ENCODE peak calls at places on chromosome 4, in five cellular contexts. V, F, P, D and W are unnamed samples. For H3K4me1, the result is how much of the 10 kb centered on the place peaks cover.

GRCh38 chr4:25031077-25031606 is 396 bp upstream of the LGI2 start:
- DNase-seq in P (peak), D (no peak), F (no peak), V (peak), W (no peak)

GRCh38 chr4:122673252-122673651 is 52.4 kb upstream of the IL21 start:
- DNase-seq in P (no peak), F (no peak), V (no peak), D (no peak), W (no peak)

GRCh38 chr4:88991746-88992145 is 65.2 kb downstream of the FAM13A start:
- DNase-seq in V (no peak), P (no peak), F (no peak), D (no peak), W (no peak)

GRCh38 chr4:13642576-13642975 is 15.1 kb upstream of the BOD1L1 start:
- DNase-seq in D (no peak), P (peak), F (no peak), V (no peak), W (no peak)

GRCh38 chr4:165060938-165061337 is 7.3 kb downstream of the TRIM75 start:
- DNase-seq in F (no peak), V (no peak), D (no peak), P (no peak), W (no peak)

GRCh38 chr4:6598127-6598526 is 23.1 kb downstream of the MAN2B2 start:
- DNase-seq in P (no peak), D (no peak), V (no peak), F (no peak), W (no peak)

GRCh38 chr4:112855058-112855457 is 194.4 kb upstream of the ANK2 start:
- DNase-seq in V (no peak), P (no peak), F (no peak), D (no peak), W (no peak)

GRCh38 chr4:1036976-1037810 is 25.8 kb downstream of the FGFRL1 start:
- DNase-seq in P (no peak), F (no peak), D (no peak), V (no peak), W (no peak)

GRCh38 chr4:150010525-150011126 is 67.6 kb upstream of the DCLK2 start:
- DNase-seq in V (peak), F (peak), D (peak), P (peak), W (no peak)

GRCh38 chr4:169282429-169283113 is 11.8 kb upstream of the SH3RF1 start:
- DNase-seq in V (no peak), F (no peak), P (no peak), D (no peak), W (no peak)

GRCh38 chr4:40183615-40184411 is 13.0 kb upstream of the RHOH start:
- DNase-seq in P (no peak), D (no peak), V (no peak), F (no peak), W (no peak)

GRCh38 chr4:40573593-40574311 is 55.9 kb downstream of the RBM47 start:
- DNase-seq in D (no peak), P (peak), V (no peak), F (peak), W (no peak)

GRCh38 chr4:185710487-185710995 is 101.5 kb downstream of the SORBS2 start:
- DNase-seq in F (no peak), D (no peak), P (no peak), V (no peak), W (no peak)

GRCh38 chr4:122205687-122206086 is 53.6 kb downstream of the BLTP1 start:
- DNase-seq in F (no peak), D (no peak), P (no peak), V (no peak), W (no peak)

GRCh38 chr4:12126476-12126875 is 697.8 kb upstream of the HS3ST1 start:
- DNase-seq in D (no peak), F (no peak), V (no peak), P (no peak), W (no peak)

GRCh38 chr4:22389240-22389871 is 126.5 kb downstream of the ADGRA3 start:
- DNase-seq in D (peak), P (no peak), F (no peak), V (peak), W (peak)

DNA sequence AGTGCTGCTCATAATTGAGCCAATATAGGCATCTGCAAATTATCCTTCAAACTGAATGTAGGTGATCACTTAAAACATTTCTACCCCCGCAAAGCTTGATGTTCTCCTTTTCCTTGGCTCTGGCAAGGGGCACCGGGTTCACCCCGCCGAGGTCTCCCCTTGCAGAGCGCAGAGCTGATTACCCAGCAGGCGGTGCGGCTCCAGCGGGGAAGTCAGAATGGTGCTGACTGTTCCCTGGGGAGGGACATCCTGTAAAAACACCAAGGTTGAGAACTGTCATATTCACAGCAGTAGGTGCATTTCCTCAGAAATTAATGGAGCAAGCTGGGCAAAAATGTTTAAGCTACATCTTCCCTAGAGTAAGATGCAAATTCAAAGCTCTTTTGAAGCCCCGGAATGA is 767.4 kb upstream of the TENM3 start:
- DNase-seq in D (no peak), V (no peak), F (no peak), P (no peak), W (no peak)
- H3K4me3 ChIP-seq in D (no peak), V (no peak), F (no peak), P (no peak), W (no peak)

GRCh38 chr4:37892641-37893040 is 1.8 kb downstream of the TBC1D1 start:
- DNase-seq in V (no peak), F (peak), P (peak), D (no peak), W (peak)
- H3K4me1 ChIP-seq in V (under half), F (under half), P (under half), D (under half), W (under half)

GRCh38 chr4:47926667-47927258 is 12.4 kb upstream of the NFXL1 start:
- DNase-seq in F (peak), D (no peak), P (peak), V (peak), W (no peak)
- H3K4me3 ChIP-seq in F (peak), D (no peak), P (no peak), V (no peak), W (peak)

DNA sequence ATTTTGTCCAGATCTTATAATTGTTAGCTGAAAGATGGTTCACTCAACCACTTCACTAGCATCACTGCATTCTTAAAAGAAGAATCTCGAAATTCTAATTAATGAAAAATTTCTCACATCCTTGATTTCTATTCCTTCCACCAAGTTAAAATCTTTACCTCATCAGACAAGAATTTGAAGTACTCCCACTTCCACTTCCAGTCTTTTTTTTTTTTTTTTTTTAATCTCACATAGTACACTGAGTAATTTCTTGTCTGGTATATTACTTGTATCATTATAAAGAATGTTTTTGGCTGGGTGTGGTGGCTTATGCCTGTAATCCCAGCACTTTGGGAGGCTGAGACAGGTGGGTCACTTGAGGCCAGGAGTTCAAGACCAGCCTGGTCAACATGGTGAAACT is 73.2 kb downstream of the FBXW7 start:
- DNase-seq in F (no peak), P (no peak), V (no peak), D (no peak), W (no peak)
- H3K4me1 ChIP-seq in F (under half), P (under half), V (under half), D (under half), W (under half)

DNA sequence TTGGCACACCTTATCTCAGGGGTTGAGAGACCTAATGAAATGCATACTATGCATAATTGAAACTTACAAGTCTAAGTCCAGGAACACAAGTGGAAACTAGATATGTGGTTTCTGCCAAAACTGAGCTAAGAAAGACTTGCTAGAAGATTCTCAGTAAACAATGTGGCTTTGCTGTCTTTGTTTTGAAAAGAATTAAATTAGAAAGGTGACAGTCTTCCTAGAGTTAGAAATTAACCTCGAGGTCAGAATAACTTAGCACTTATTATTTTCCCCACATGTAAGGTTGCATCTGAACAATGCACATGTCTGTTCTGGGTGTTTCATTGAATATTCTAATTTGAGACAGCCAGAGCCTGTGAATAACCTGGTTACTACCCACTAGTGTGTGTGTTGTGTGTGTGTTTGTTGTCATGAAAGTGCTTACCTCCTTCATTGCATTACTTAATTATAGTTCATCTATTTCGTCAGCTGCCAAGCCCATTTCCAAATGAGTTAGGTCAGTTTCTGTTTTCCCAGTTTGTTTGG is 1.5 kb downstream of the EREG start:
- DNase-seq in P (no peak), D (no peak), V (no peak), F (no peak), W (no peak)
- H3K4me3 ChIP-seq in P (no peak), D (no peak), V (no peak), F (peak), W (no peak)

DNA sequence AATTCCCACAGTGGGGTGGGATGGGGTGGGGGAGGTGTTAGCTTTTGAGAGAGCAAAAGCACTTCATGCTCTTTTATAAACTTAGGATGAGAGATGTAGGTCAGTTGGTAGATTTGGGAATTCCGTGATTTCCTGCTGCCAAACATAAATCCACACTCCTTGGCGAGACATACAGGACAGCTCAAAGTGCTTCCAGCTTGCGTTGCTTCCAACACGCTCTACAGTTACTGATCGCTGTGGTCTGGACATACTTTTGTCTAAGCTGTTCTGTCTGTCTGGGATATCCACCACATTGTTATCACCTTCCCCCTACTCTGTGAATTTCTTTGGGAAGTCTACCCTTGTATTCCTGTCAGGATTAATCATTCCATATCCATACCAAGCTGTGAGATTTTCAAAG is 117.5 kb downstream of the RAPGEF2 start:
- DNase-seq in D (no peak), F (no peak), P (no peak), V (no peak), W (no peak)
- H3K4me1 ChIP-seq in D (under half), F (under half), P (under half), V (under half), W (under half)